ENCODE peak calls at places on chromosomes 7 and 10, in seven cellular contexts. One of them, this sample, is unnamed.

GRCh38 chr10:113386005-113386404 is 166.8 kb upstream of the HABP2 start:
- DNase-seq in heart left ventricle: peak; percentile 32
- DNase-seq in esophagus squamous epithelium: no peak
- DNase-seq in lower leg skin: peak; percentile 80
- DNase-seq in erythroblast: no peak
- DNase-seq in GM12891: no peak
- DNase-seq in adrenal gland: peak; percentile 80
- DNase-seq in this sample: peak; percentile 54

GRCh38 chr7:21338728-21339164 is 89.1 kb upstream of the SP4 start:
- DNase-seq in esophagus squamous epithelium: no peak
- DNase-seq in erythroblast: peak; percentile 55
- DNase-seq in adrenal gland: no peak
- DNase-seq in GM12891: no peak
- DNase-seq in heart left ventricle: no peak
- DNase-seq in lower leg skin: no peak
- DNase-seq in this sample: no peak

GRCh38 chr10:130470973-130471372 is 334.8 kb downstream of the GLRX3 start:
- DNase-seq in adrenal gland: no peak
- DNase-seq in GM12891: no peak
- DNase-seq in erythroblast: no peak
- DNase-seq in lower leg skin: peak; percentile 45
- DNase-seq in heart left ventricle: no peak
- DNase-seq in esophagus squamous epithelium: no peak
- DNase-seq in this sample: no peak

GRCh38 chr7:138919912-138920311 is 61.3 kb downstream of the KIAA1549 start:
- DNase-seq in adrenal gland: peak; percentile 34
- DNase-seq in GM12891: no peak
- DNase-seq in lower leg skin: peak; percentile 54
- DNase-seq in erythroblast: no peak
- DNase-seq in heart left ventricle: no peak
- DNase-seq in esophagus squamous epithelium: no peak
- DNase-seq in this sample: no peak

GRCh38 chr7:108170251-108170650 is 40.1 kb upstream of the LAMB4 start:
- DNase-seq in esophagus squamous epithelium: no peak
- DNase-seq in heart left ventricle: no peak
- DNase-seq in lower leg skin: no peak
- DNase-seq in adrenal gland: no peak
- DNase-seq in erythroblast: no peak
- DNase-seq in GM12891: no peak
- DNase-seq in this sample: no peak

GRCh38 chr7:116354546-116355422 is 144.4 kb downstream of the TES start:
- DNase-seq in lower leg skin: peak; percentile 90
- DNase-seq in adrenal gland: peak; percentile 73
- DNase-seq in esophagus squamous epithelium: no peak
- DNase-seq in erythroblast: peak; percentile 14
- DNase-seq in GM12891: no peak
- DNase-seq in heart left ventricle: peak; percentile 83
- DNase-seq in this sample: peak; percentile 53

GRCh38 chr10:102148275-102148674 is 3.9 kb upstream of the NOLC1 start:
- DNase-seq in GM12891: no peak
- DNase-seq in erythroblast: no peak
- DNase-seq in heart left ventricle: no peak
- DNase-seq in esophagus squamous epithelium: no peak
- DNase-seq in lower leg skin: no peak
- DNase-seq in adrenal gland: no peak
- DNase-seq in this sample: no peak

GRCh38 chr10:47181057-47181849 is 118.7 kb upstream of the GDF10 start:
- DNase-seq in esophagus squamous epithelium: no peak
- DNase-seq in heart left ventricle: no peak
- DNase-seq in GM12891: no peak
- DNase-seq in lower leg skin: peak; percentile 73
- DNase-seq in erythroblast: peak; percentile 23
- DNase-seq in adrenal gland: no peak
- DNase-seq in this sample: no peak

GRCh38 chr10:86139066-86139657 is 227.4 kb downstream of the GRID1 start:
- DNase-seq in esophagus squamous epithelium: no peak
- DNase-seq in adrenal gland: no peak
- DNase-seq in erythroblast: peak; percentile 40
- DNase-seq in lower leg skin: no peak
- DNase-seq in GM12891: no peak
- DNase-seq in heart left ventricle: no peak
- DNase-seq in this sample: no peak

GRCh38 chr10:505459-505858 is 184.0 kb downstream of the DIP2C start:
- DNase-seq in GM12891: no peak
- DNase-seq in heart left ventricle: no peak
- DNase-seq in adrenal gland: no peak
- DNase-seq in erythroblast: no peak
- DNase-seq in lower leg skin: no peak
- DNase-seq in esophagus squamous epithelium: no peak
- DNase-seq in this sample: no peak

GRCh38 chr10:55200020-55200419 is 399.0 kb upstream of the PCDH15 start:
- DNase-seq in lower leg skin: peak; percentile 53
- DNase-seq in erythroblast: no peak
- DNase-seq in esophagus squamous epithelium: no peak
- DNase-seq in adrenal gland: no peak
- DNase-seq in GM12891: no peak
- DNase-seq in heart left ventricle: no peak
- DNase-seq in this sample: no peak

GRCh38 chr7:136677456-136678365 is 190.7 kb upstream of the CHRM2 start:
- DNase-seq in heart left ventricle: no peak
- DNase-seq in GM12891: no peak
- DNase-seq in esophagus squamous epithelium: no peak
- DNase-seq in adrenal gland: no peak
- DNase-seq in lower leg skin: no peak
- DNase-seq in erythroblast: no peak
- DNase-seq in this sample: no peak

GRCh38 chr10:22681783-22682183 is 32.6 kb downstream of the PIP4K2A start:
- DNase-seq in adrenal gland: peak; percentile 67
- DNase-seq in lower leg skin: no peak
- DNase-seq in GM12891: no peak
- DNase-seq in esophagus squamous epithelium: no peak
- DNase-seq in erythroblast: peak; percentile 88
- DNase-seq in heart left ventricle: no peak
- DNase-seq in this sample: peak; percentile 42

GRCh38 chr10:43689618-43689954 is 40.9 kb upstream of the ZNF32 start:
- DNase-seq in GM12891: peak; percentile 35
- DNase-seq in esophagus squamous epithelium: no peak
- DNase-seq in adrenal gland: peak; percentile 73
- DNase-seq in lower leg skin: peak; percentile 92
- DNase-seq in heart left ventricle: peak; percentile 84
- DNase-seq in erythroblast: peak; percentile 54
- DNase-seq in this sample: no peak

GRCh38 chr10:16231734-16232133 is 205.1 kb upstream of the PTER start:
- DNase-seq in lower leg skin: no peak
- DNase-seq in esophagus squamous epithelium: no peak
- DNase-seq in adrenal gland: peak; percentile 54
- DNase-seq in GM12891: no peak
- DNase-seq in erythroblast: no peak
- DNase-seq in heart left ventricle: no peak
- DNase-seq in this sample: no peak

GRCh38 chr7:55325371-55325792 is 39.8 kb upstream of the LANCL2 start:
- DNase-seq in lower leg skin: no peak
- DNase-seq in GM12891: no peak
- DNase-seq in esophagus squamous epithelium: no peak
- DNase-seq in adrenal gland: peak; percentile 77
- DNase-seq in erythroblast: no peak
- DNase-seq in heart left ventricle: peak; percentile 71
- DNase-seq in this sample: peak; percentile 94

GRCh38 chr7:71976670-71977069 is 435.5 kb downstream of the CALN1 start:
- DNase-seq in esophagus squamous epithelium: no peak
- DNase-seq in GM12891: no peak
- DNase-seq in lower leg skin: no peak
- DNase-seq in adrenal gland: no peak
- DNase-seq in erythroblast: no peak
- DNase-seq in heart left ventricle: no peak
- DNase-seq in this sample: no peak

GRCh38 chr10:119737039-119737663 is 11.3 kb downstream of the INPP5F start:
- DNase-seq in esophagus squamous epithelium: no peak
- DNase-seq in GM12891: no peak
- DNase-seq in lower leg skin: no peak
- DNase-seq in heart left ventricle: no peak
- DNase-seq in erythroblast: no peak
- DNase-seq in adrenal gland: no peak
- DNase-seq in this sample: no peak

GRCh38 chr10:88114368-88114767 is 250.9 kb downstream of the PTEN start:
- DNase-seq in lower leg skin: no peak
- DNase-seq in erythroblast: peak; percentile 45
- DNase-seq in adrenal gland: peak; percentile 81
- DNase-seq in GM12891: no peak
- DNase-seq in esophagus squamous epithelium: no peak
- DNase-seq in heart left ventricle: peak; percentile 48
- DNase-seq in this sample: no peak

GRCh38 chr7:11458736-11459483 is 373.1 kb downstream of the THSD7A start:
- DNase-seq in lower leg skin: no peak
- DNase-seq in erythroblast: no peak
- DNase-seq in GM12891: no peak
- DNase-seq in heart left ventricle: no peak
- DNase-seq in adrenal gland: no peak
- DNase-seq in esophagus squamous epithelium: no peak
- DNase-seq in this sample: peak; percentile 6

GRCh38 chr10:123445336-123445735 is 220.8 kb upstream of the GPR26 start:
- DNase-seq in adrenal gland: no peak
- DNase-seq in lower leg skin: no peak
- DNase-seq in esophagus squamous epithelium: no peak
- DNase-seq in GM12891: no peak
- DNase-seq in erythroblast: no peak
- DNase-seq in heart left ventricle: no peak
- DNase-seq in this sample: no peak
- TF ChIP-seq POLR2A in adrenal gland: no peak
- TF ChIP-seq POLR2A in lower leg skin: no peak
- TF ChIP-seq POLR2A in esophagus squamous epithelium: no peak
- TF ChIP-seq POLR2A in GM12891: no peak
- TF ChIP-seq POLR2A in erythroblast: no peak
- TF ChIP-seq POLR2A in heart left ventricle: no peak
- TF ChIP-seq POLR2A in this sample: no peak

DNA sequence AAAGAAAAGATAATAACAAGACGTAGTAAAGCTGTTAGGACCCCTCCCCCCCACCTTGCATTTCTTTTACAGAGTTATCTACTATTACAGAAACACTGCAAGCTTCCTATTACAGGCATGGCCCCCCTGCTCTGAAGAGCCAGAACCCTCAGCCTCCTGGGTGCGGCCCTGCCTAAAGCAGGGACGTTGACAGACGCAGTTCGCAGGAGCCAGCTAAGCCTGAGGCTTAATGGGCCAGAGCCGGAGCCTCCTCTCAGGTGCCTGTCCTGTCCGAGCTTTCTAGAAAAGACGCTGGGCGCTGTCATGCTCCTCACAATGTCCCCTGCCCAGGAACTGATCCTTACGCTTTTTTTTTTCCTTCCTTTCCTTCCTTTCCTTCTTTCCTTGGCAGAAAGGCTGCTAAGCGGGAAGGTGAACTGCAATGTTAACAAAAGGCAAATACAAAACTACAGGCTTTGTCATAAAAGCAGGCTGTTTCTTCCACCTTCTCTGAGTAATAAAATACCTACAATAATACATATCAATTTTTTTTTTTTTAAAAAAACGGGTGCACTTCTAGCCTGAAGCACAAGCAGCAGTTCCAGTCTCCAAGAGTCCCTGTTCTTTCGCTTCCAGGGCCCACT is 11.4 kb downstream of the MNX1 start:
- DNase-seq in heart left ventricle: no peak
- DNase-seq in GM12891: no peak
- DNase-seq in adrenal gland: no peak
- DNase-seq in esophagus squamous epithelium: no peak
- DNase-seq in lower leg skin: no peak
- DNase-seq in erythroblast: no peak
- DNase-seq in this sample: no peak
- TF ChIP-seq POLR2A in heart left ventricle: no peak
- TF ChIP-seq POLR2A in GM12891: no peak
- TF ChIP-seq POLR2A in adrenal gland: no peak
- TF ChIP-seq POLR2A in esophagus squamous epithelium: no peak
- TF ChIP-seq POLR2A in lower leg skin: no peak
- TF ChIP-seq POLR2A in erythroblast: no peak
- TF ChIP-seq POLR2A in this sample: no peak

GRCh38 chr7:90244909-90245841 is at the start of gene CFAP69:
- DNase-seq in esophagus squamous epithelium: peak; percentile 22
- DNase-seq in adrenal gland: peak; percentile 97
- DNase-seq in lower leg skin: peak; percentile 98
- DNase-seq in heart left ventricle: peak; percentile 91
- DNase-seq in erythroblast: peak; percentile 86
- DNase-seq in GM12891: peak; percentile 60
- DNase-seq in this sample: peak; percentile 70

GRCh38 chr7:90239625-90240228 is 5.2 kb upstream of the CFAP69 start:
- DNase-seq in GM12891: no peak
- DNase-seq in adrenal gland: no peak
- DNase-seq in heart left ventricle: no peak
- DNase-seq in lower leg skin: no peak
- DNase-seq in erythroblast: no peak
- DNase-seq in esophagus squamous epithelium: no peak
- DNase-seq in this sample: no peak

GRCh38 chr7:90244565-90244908 is 437 bp upstream of the CFAP69 start:
- DNase-seq in esophagus squamous epithelium: no peak
- DNase-seq in heart left ventricle: no peak
- DNase-seq in GM12891: no peak
- DNase-seq in erythroblast: no peak
- DNase-seq in adrenal gland: no peak
- DNase-seq in lower leg skin: no peak
- DNase-seq in this sample: no peak

GRCh38 chr7:90239050-90239449 is 5.9 kb upstream of the CFAP69 start:
- DNase-seq in adrenal gland: no peak
- DNase-seq in esophagus squamous epithelium: no peak
- DNase-seq in heart left ventricle: no peak
- DNase-seq in erythroblast: no peak
- DNase-seq in GM12891: no peak
- DNase-seq in lower leg skin: no peak
- DNase-seq in this sample: no peak

DNA sequence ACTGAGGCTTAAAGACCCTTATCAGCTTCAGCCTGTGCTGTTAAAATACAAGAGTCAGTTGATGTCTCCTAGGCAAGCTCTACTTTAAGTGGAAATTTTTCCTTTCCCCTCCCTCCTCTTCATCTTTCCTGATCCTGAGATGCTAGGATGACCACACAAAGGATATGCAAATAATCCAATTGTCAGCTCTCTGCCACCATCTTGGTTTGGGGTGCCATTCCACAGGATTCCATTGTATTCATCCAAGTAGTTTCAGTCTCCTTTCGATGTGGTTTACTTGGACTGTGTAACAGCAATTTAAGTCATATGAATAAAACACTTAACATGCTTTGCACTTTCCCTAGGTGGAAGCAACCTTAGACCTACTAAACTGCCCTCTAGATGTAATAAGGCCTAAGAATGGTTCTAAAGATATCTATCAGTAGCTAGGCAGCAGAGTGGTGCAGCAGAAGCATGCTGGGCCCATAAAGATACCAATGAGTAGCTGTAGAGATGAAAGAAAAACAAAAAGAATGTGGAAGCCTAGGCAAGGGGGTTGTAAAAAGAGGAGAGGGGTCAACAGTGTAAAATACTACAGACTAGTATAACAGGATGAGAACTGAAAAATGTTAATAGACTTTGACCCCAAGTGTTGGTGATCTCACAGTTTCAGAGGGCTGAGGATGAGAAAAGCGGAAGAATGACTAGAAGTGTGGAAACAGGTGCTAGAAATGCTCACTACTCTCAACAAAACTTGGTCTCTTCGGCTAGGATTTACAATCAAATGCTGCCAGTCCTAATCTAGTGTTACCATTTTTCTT is 2.4 kb upstream of the CFAP69 start:
- DNase-seq in GM12891: no peak
- DNase-seq in erythroblast: no peak
- DNase-seq in esophagus squamous epithelium: no peak
- DNase-seq in heart left ventricle: no peak
- DNase-seq in lower leg skin: no peak
- DNase-seq in adrenal gland: no peak
- DNase-seq in this sample: no peak
- TF ChIP-seq POLR2A in GM12891: no peak
- TF ChIP-seq POLR2A in erythroblast: no peak
- TF ChIP-seq POLR2A in esophagus squamous epithelium: no peak
- TF ChIP-seq POLR2A in heart left ventricle: no peak
- TF ChIP-seq POLR2A in lower leg skin: no peak
- TF ChIP-seq POLR2A in adrenal gland: no peak
- TF ChIP-seq POLR2A in this sample: no peak

GRCh38 chr7:111942450-111943081 is 263.6 kb downstream of the DOCK4 start:
- DNase-seq in erythroblast: no peak
- DNase-seq in heart left ventricle: no peak
- DNase-seq in esophagus squamous epithelium: no peak
- DNase-seq in GM12891: no peak
- DNase-seq in adrenal gland: no peak
- DNase-seq in lower leg skin: no peak
- DNase-seq in this sample: no peak
- TF ChIP-seq POLR2A in erythroblast: no peak
- TF ChIP-seq POLR2A in heart left ventricle: no peak
- TF ChIP-seq POLR2A in esophagus squamous epithelium: no peak
- TF ChIP-seq POLR2A in GM12891: no peak
- TF ChIP-seq POLR2A in adrenal gland: no peak
- TF ChIP-seq POLR2A in lower leg skin: no peak
- TF ChIP-seq POLR2A in this sample: no peak